ENCODE peak calls at places on chromosomes 6 and 20, in eight cellular contexts. D, L, O, B, Z, M, S and P are unnamed samples.

GRCh38 chr6:159989882-159990480 is 21.1 kb downstream of the IGF2R start:
- DNase-seq in D (peak), L (no peak), O (peak), B (no peak), Z (no peak), M (no peak), S (no peak), P (peak)

GRCh38 chr20:61916318-61916891 is 149.3 kb downstream of the TAF4 start:
- DNase-seq in D (no peak), L (no peak), O (no peak), B (no peak), Z (no peak), M (no peak), S (no peak), P (no peak)

GRCh38 chr6:109073344-109074235 is 21.1 kb downstream of the SESN1 start:
- DNase-seq in D (peak), L (peak), O (peak), B (peak), Z (peak), M (peak), S (peak), P (peak)

GRCh38 chr20:1185781-1186334 is 1.1 kb upstream of the TMEM74B start:
- DNase-seq in D (peak), L (peak), O (peak), B (peak), Z (peak), M (peak), S (no peak), P (peak)

GRCh38 chr6:35016417-35017221 is 124.5 kb downstream of the TCP11 start:
- DNase-seq in D (peak), L (peak), O (no peak), B (no peak), Z (no peak), M (no peak), S (no peak), P (no peak)

GRCh38 chr6:35048631-35049083 is 92.5 kb downstream of the TCP11 start:
- DNase-seq in D (peak), L (peak), O (peak), B (peak), Z (peak), M (no peak), S (peak), P (no peak)

GRCh38 chr20:17570347-17571152 is 675 bp downstream of the DSTN start:
- DNase-seq in D (peak), L (peak), O (peak), B (peak), Z (no peak), M (peak), S (no peak), P (peak)

GRCh38 chr6:121838842-121839241 is 403.4 kb downstream of the GJA1 start:
- DNase-seq in D (peak), L (no peak), O (no peak), B (no peak), Z (peak), M (no peak), S (no peak), P (peak)

GRCh38 chr20:42963796-42964195 is 225.9 kb downstream of the PTPRT start:
- DNase-seq in D (no peak), L (no peak), O (no peak), B (no peak), Z (no peak), M (no peak), S (no peak), P (no peak)

GRCh38 chr6:145809211-145809610 is 5.4 kb downstream of the FBXO30 start:
- DNase-seq in D (no peak), L (no peak), O (no peak), B (no peak), Z (no peak), M (no peak), S (peak), P (peak)

GRCh38 chr6:82176616-82177015 is 70.9 kb downstream of the IBTK start:
- DNase-seq in D (peak), L (no peak), O (no peak), B (no peak), Z (no peak), M (no peak), S (no peak), P (no peak)

GRCh38 chr6:90263653-90264052 is 33.0 kb downstream of the BACH2 start:
- DNase-seq in D (peak), L (no peak), O (no peak), B (no peak), Z (no peak), M (no peak), S (no peak), P (no peak)

GRCh38 chr20:62170536-62170935 is 12.3 kb upstream of the MTG2 start:
- DNase-seq in D (no peak), L (no peak), O (no peak), B (no peak), Z (no peak), M (no peak), S (no peak), P (no peak)

GRCh38 chr6:18039481-18039880 is 52.0 kb upstream of the KIF13A start:
- DNase-seq in D (peak), L (no peak), O (no peak), B (no peak), Z (no peak), M (no peak), S (no peak), P (no peak)

GRCh38 chr20:18428490-18429173 is 38.2 kb downstream of the DZANK1 start:
- DNase-seq in D (peak), L (no peak), O (no peak), B (no peak), Z (no peak), M (no peak), S (no peak), P (no peak)